ENCODE peak calls at places on chromosomes 4 and X, in eight cellular contexts. A is left ventricle myocardium inferior, I is psoas muscle, B is PC-3, C is foreskin fibroblast, R is transverse colon, F is H9, M is ovary. O is an unnamed sample.
A peak's percentile ranks its signal among the peaks of the same experiment; 100 is the strongest.

GRCh38 chr4:75630174-75630931 is at the start of gene CDKL2:
- DNase-seq in F (peak; percentile 95), I (peak; percentile 85), B (peak; percentile 80), M (peak; percentile 78), A (peak; percentile 80), C (peak; percentile 55), R (peak; percentile 96), O (peak; percentile 81)

GRCh38 chrX:150870487-150871340 is 27.8 kb downstream of the CD99L2 start:
- DNase-seq in M (no peak), R (no peak), F (no peak), A (no peak), C (no peak), B (no peak), I (no peak), O (no peak)

GRCh38 chrX:133375558-133376340 is 39.5 kb downstream of the GPC4 start:
- DNase-seq in B (no peak), M (no peak), I (peak; percentile 54), F (no peak), C (no peak), A (peak; percentile 13), R (peak; percentile 15), O (no peak)

GRCh38 chr4:82624819-82625218 is 63.0 kb upstream of the TMEM150C start:
- DNase-seq in A (no peak), B (no peak), C (peak; percentile 24), I (no peak), R (no peak), M (no peak), F (no peak), O (no peak)

GRCh38 chr4:123443401-123444297 is 47.1 kb downstream of the SPRY1 start:
- DNase-seq in C (no peak), R (peak; percentile 19), M (no peak), F (no peak), A (no peak), I (no peak), B (no peak), O (no peak)

GRCh38 chr4:4995103-4995761 is 24.0 kb downstream of the CYTL1 start:
- DNase-seq in B (peak; percentile 81), C (peak; percentile 44), A (peak; percentile 67), M (peak; percentile 55), F (peak; percentile 90), R (peak; percentile 66), I (peak; percentile 81), O (no peak)

GRCh38 chr4:89307446-89308160 is at the start of gene GPRIN3:
- DNase-seq in B (no peak), M (peak; percentile 49), R (peak; percentile 66), F (peak; percentile 79), I (peak; percentile 63), C (no peak), A (peak; percentile 49), O (no peak)

GRCh38 chr4:166078383-166078782 is 205.3 kb downstream of the TLL1 start:
- DNase-seq in B (peak; percentile 68), C (no peak), A (no peak), I (no peak), M (no peak), R (no peak), F (no peak), O (no peak)

GRCh38 chr4:59987289-59987688 is 1212.8 kb upstream of the ADGRL3 start:
- DNase-seq in F (no peak), I (no peak), C (no peak), R (no peak), A (no peak), M (no peak), B (peak; percentile 17), O (no peak)

GRCh38 chr4:125105561-125105960 is 209.2 kb upstream of the FAT4 start:
- DNase-seq in A (no peak), B (no peak), M (no peak), I (no peak), F (no peak), R (no peak), C (peak; percentile 23), O (no peak)

GRCh38 chr4:95980877-95981360 is 141.0 kb downstream of the PDHA2 start:
- DNase-seq in B (no peak), F (no peak), M (no peak), A (no peak), C (no peak), I (no peak), R (no peak), O (no peak)

GRCh38 chrX:17987783-17988182 is 126.7 kb upstream of the RAI2 start:
- DNase-seq in A (no peak), C (no peak), I (no peak), B (no peak), R (no peak), M (no peak), F (no peak), O (no peak)

GRCh38 chrX:12610079-12610478 is 181.1 kb upstream of the PRPS2 start:
- DNase-seq in F (no peak), M (no peak), I (no peak), R (no peak), A (no peak), C (peak; percentile 1), B (peak; percentile 78), O (peak; percentile 96)

GRCh38 chr4:52592287-52592686 is 66.8 kb downstream of the USP46 start:
- DNase-seq in C (no peak), A (no peak), B (no peak), I (no peak), F (no peak), R (no peak), M (no peak), O (no peak)

GRCh38 chr4:52585379-52585778 is 73.7 kb downstream of the USP46 start:
- DNase-seq in B (no peak), C (no peak), A (no peak), F (no peak), I (no peak), M (no peak), R (no peak), O (no peak)

GRCh38 chr4:52588771-52589591 is 70.1 kb downstream of the USP46 start:
- DNase-seq in I (no peak), M (no peak), B (no peak), R (no peak), A (no peak), F (no peak), C (peak; percentile 74), O (peak; percentile 73)

GRCh38 chr4:52586069-52586468 is 73.0 kb downstream of the USP46 start:
- DNase-seq in I (no peak), B (no peak), A (no peak), R (no peak), M (no peak), F (no peak), C (no peak), O (no peak)

DNA sequence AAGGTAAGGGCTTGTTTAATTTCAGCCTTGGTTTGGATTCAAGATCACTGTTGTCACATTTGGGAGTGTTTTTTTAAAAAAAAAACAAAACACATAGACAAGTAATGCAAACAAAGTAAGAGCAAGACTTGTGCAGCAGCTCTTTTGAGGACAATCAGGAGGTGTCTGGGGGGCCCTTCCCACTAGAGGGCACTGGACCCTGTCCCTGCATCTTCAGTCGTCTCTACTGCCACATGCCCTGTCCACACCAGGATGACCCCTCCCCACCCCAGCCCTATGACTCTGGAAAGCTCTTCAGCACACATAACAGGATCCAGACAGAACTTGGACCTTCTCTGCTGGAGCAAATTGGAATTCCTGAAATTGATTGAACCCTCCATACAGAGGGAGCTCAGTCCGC is 71.0 kb downstream of the USP46 start:
- DNase-seq in B (peak; percentile 33), R (peak; percentile 9), A (peak; percentile 21), I (peak; percentile 51), C (no peak), F (peak; percentile 73), M (no peak), O (no peak)
- TF ChIP-seq CTCF in B (peak; percentile 65), R (no peak), A (peak; percentile 62), I (peak; percentile 46), C (peak; percentile 49), F (peak; percentile 76), M (no peak), O (peak; percentile 49)

DNA sequence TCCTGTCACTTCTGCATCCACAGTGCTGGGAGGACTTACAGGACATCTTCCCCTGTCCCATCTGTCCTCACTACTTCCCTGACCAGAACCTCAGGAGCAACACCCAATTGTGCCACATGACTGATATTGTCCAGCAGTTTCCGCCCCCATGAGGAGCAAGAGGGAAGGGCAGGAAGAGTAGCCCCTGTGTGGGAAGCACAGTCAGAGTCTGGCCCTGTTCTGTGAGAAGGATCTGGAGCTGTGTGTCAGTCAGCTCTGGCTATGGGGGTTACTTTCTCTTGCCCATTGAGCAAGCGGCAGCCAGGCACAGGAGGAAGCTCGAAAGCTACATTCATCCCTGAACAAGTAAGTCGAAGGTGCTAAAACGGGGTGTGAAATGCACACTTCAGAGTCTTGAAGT is 14.8 kb upstream of the TRIM60 start:
- DNase-seq in C (no peak), M (no peak), A (no peak), R (no peak), I (no peak), B (peak; percentile 23), F (peak; percentile 80), O (no peak)
- TF ChIP-seq CTCF in C (peak; percentile 18), M (no peak), A (no peak), R (no peak), I (no peak), B (peak; percentile 45), F (peak; percentile 68), O (no peak)

GRCh38 chr4:34720563-34720962 is 1523.8 kb downstream of the ARAP2 start:
- DNase-seq in M (no peak), F (no peak), I (no peak), A (no peak), B (peak; percentile 55), C (peak; percentile 36), R (no peak), O (no peak)
- TF ChIP-seq CTCF in M (no peak), F (peak; percentile 79), I (peak; percentile 47), A (peak; percentile 41), B (peak; percentile 63), C (peak; percentile 27), R (no peak), O (peak; percentile 73)

GRCh38 chrX:124223524-124223923 is 108.9 kb upstream of the TEX13D start:
- DNase-seq in B (no peak), F (peak; percentile 37), R (no peak), C (no peak), M (no peak), I (no peak), A (no peak), O (no peak)
- TF ChIP-seq CTCF in B (no peak), F (peak; percentile 75), R (no peak), C (no peak), M (no peak), I (no peak), A (peak; percentile 27), O (peak; percentile 14)

GRCh38 chr4:44679060-44679459 is 840 bp downstream of the GUF1 start:
- DNase-seq in R (no peak), I (no peak), M (no peak), F (no peak), A (no peak), B (no peak), C (no peak), O (no peak)

GRCh38 chr4:44674471-44674870 is 3.7 kb upstream of the GUF1 start:
- DNase-seq in M (no peak), C (peak; percentile 0), R (no peak), F (no peak), B (no peak), I (no peak), A (no peak), O (no peak)

GRCh38 chr4:44678094-44679023 is at the start of gene GUF1:
- DNase-seq in F (peak; percentile 92), I (peak; percentile 95), R (peak; percentile 92), C (peak; percentile 89), B (peak; percentile 86), M (peak; percentile 85), A (peak; percentile 89), O (peak; percentile 76)
- TF ChIP-seq CTCF in F (no peak), I (no peak), R (no peak), C (no peak), B (no peak), M (no peak), A (no peak), O (peak; percentile 12)

O was measured in foreskin keratinocyte.